ENCODE peak calls at places on chromosomes 4 and X, in seven cellular contexts. K, A, U, M, R, L and H are unnamed samples.

GRCh38 chr4:7190668-7191545 is 1.4 kb upstream of the SORCS2 start:
- DNase-seq in K (no peak), A (no peak), U (no peak), M (no peak), R (no peak), L (no peak), H (no peak)

GRCh38 chr4:152010680-152011079 is 249.9 kb upstream of the GATB start:
- DNase-seq in K (no peak), A (no peak), U (no peak), M (no peak), R (no peak), L (no peak), H (no peak)

GRCh38 chr4:175330652-175331051 is 412.5 kb downstream of the ADAM29 start:
- DNase-seq in K (no peak), A (no peak), U (no peak), M (no peak), R (no peak), L (no peak), H (no peak)

GRCh38 chrX:107118322-107119147 is at the start of gene RBM41:
- DNase-seq in K (peak; percentile 37), A (peak; percentile 60), U (peak; percentile 73), M (peak; percentile 73), R (peak; percentile 85), L (peak; percentile 62), H (peak; percentile 76)

GRCh38 chr4:81392164-81392563 is 79.5 kb downstream of the RASGEF1B start:
- DNase-seq in K (no peak), A (no peak), U (no peak), M (no peak), R (no peak), L (no peak), H (no peak)

GRCh38 chrX:147737690-147738089 is 174.0 kb upstream of the FMR1 start:
- DNase-seq in K (no peak), A (no peak), U (no peak), M (no peak), R (no peak), L (no peak), H (no peak)

GRCh38 chr4:77493120-77493767 is 112.4 kb upstream of the CXCL13 start:
- DNase-seq in K (no peak), A (no peak), U (no peak), M (no peak), R (no peak), L (peak; percentile 32), H (no peak)

GRCh38 chr4:80361329-80361900 is 25.9 kb downstream of the CFAP299 start:
- DNase-seq in K (no peak), A (no peak), U (no peak), M (no peak), R (no peak), L (no peak), H (no peak)

GRCh38 chr4:162984621-162985020 is 182.1 kb downstream of the NAF1 start:
- DNase-seq in K (no peak), A (no peak), U (no peak), M (no peak), R (no peak), L (no peak), H (no peak)

GRCh38 chrX:42219231-42219630 is 295.9 kb upstream of the CASK start:
- DNase-seq in K (no peak), A (no peak), U (no peak), M (no peak), R (no peak), L (no peak), H (no peak)

GRCh38 chrX:23952984-23953907 is 45.4 kb downstream of the CXorf58 start:
- DNase-seq in K (peak; percentile 3), A (peak; percentile 2), U (no peak), M (peak; percentile 33), R (no peak), L (peak; percentile 53), H (no peak)

GRCh38 chr4:55346851-55347255 is 811 bp downstream of the SRD5A3 start:
- DNase-seq in K (no peak), A (no peak), U (no peak), M (no peak), R (no peak), L (peak; percentile 17), H (no peak)

GRCh38 chr4:159010563-159011260 is 92.2 kb upstream of the RAPGEF2 start:
- DNase-seq in K (no peak), A (no peak), U (peak; percentile 70), M (no peak), R (peak; percentile 31), L (no peak), H (no peak)

GRCh38 chr4:15695240-15695699 is 7.6 kb upstream of the BST1 start:
- DNase-seq in K (no peak), A (no peak), U (no peak), M (no peak), R (no peak), L (no peak), H (no peak)

GRCh38 chr4:158161561-158162354 is 11.1 kb downstream of the GASK1B start:
- DNase-seq in K (no peak), A (no peak), U (no peak), M (no peak), R (no peak), L (no peak), H (no peak)

GRCh38 chr4:102139132-102139573 is 206.1 kb downstream of the SLC39A8 start:
- DNase-seq in K (no peak), A (no peak), U (no peak), M (no peak), R (no peak), L (no peak), H (no peak)

GRCh38 chrX:50635162-50635561 is 164.5 kb upstream of the DGKK start:
- DNase-seq in K (no peak), A (no peak), U (no peak), M (no peak), R (no peak), L (no peak), H (no peak)